ENCODE peak calls at places on chromosomes 3 and 15, in eight cellular contexts. P is spleen, W is transverse colon, G is HCT116, K is upper lobe of left lung, M is GM12878, V is stomach, C is SK-N-MC. J is an unnamed sample.

GRCh38 chr15:70703483-70703882 is 59.9 kb downstream of the UACA start:
- DNase-seq in P (no peak), W (no peak), G (no peak), K (no peak), M (no peak), V (no peak), C (no peak), J (no peak)

GRCh38 chr3:29594261-29594660 is 313.4 kb downstream of the RBMS3 start:
- DNase-seq in P (no peak), W (no peak), G (no peak), K (no peak), M (no peak), V (no peak), C (no peak), J (no peak)

GRCh38 chr15:51046799-51047449 is 47.8 kb downstream of the TNFAIP8L3 start:
- DNase-seq in P (no peak), W (peak; percentile 65), G (no peak), K (no peak), M (no peak), V (peak; percentile 30), C (no peak), J (no peak)

GRCh38 chr3:194739498-194740284 is 54.0 kb downstream of the FAM43A start:
- DNase-seq in P (no peak), W (no peak), G (peak; percentile 10), K (no peak), M (no peak), V (no peak), C (no peak), J (no peak)

GRCh38 chr3:110062711-110063110 is 725.4 kb upstream of the DPPA4 start:
- DNase-seq in P (no peak), W (no peak), G (no peak), K (no peak), M (no peak), V (no peak), C (no peak), J (no peak)

GRCh38 chr15:81235781-81236507 is 39.3 kb downstream of the IL16 start:
- DNase-seq in P (no peak), W (no peak), G (no peak), K (no peak), M (no peak), V (no peak), C (no peak), J (no peak)

GRCh38 chr3:45960289-45960688 is 17.0 kb downstream of the CXCR6 start:
- DNase-seq in P (no peak), W (no peak), G (no peak), K (no peak), M (no peak), V (no peak), C (no peak), J (no peak)

GRCh38 chr3:194617058-194617671 is 16.1 kb downstream of the TMEM44 start:
- DNase-seq in P (no peak), W (no peak), G (no peak), K (no peak), M (no peak), V (no peak), C (no peak), J (no peak)

GRCh38 chr3:45690331-45691035 is 1.3 kb downstream of the SACM1L start:
- DNase-seq in P (no peak), W (no peak), G (no peak), K (no peak), M (no peak), V (no peak), C (no peak), J (no peak)

GRCh38 chr15:89090791-89091666 is 2.8 kb downstream of the ABHD2 start:
- DNase-seq in P (peak; percentile 89), W (peak; percentile 52), G (no peak), K (peak; percentile 91), M (no peak), V (peak; percentile 78), C (no peak), J (no peak)

GRCh38 chr3:39125837-39126500 is 18.5 kb downstream of the TTC21A start:
- DNase-seq in P (peak; percentile 42), W (no peak), G (no peak), K (no peak), M (no peak), V (no peak), C (no peak), J (no peak)

GRCh38 chr3:124584552-124585391 is 145.5 kb upstream of the UMPS start:
- DNase-seq in P (peak; percentile 88), W (peak; percentile 86), G (peak; percentile 38), K (peak; percentile 85), M (no peak), V (peak; percentile 93), C (no peak), J (peak; percentile 38)

GRCh38 chr3:142897807-142898206 is 8.9 kb upstream of the PCOLCE2 start:
- DNase-seq in P (no peak), W (no peak), G (no peak), K (no peak), M (no peak), V (no peak), C (no peak), J (no peak)

GRCh38 chr15:48946088-48946839 is 17.5 kb downstream of the SHC4 start:
- DNase-seq in P (no peak), W (no peak), G (no peak), K (no peak), M (no peak), V (no peak), C (no peak), J (no peak)

GRCh38 chr15:43498988-43499387 is 6.0 kb upstream of the TP53BP1 start:
- DNase-seq in P (no peak), W (no peak), G (no peak), K (no peak), M (no peak), V (no peak), C (no peak), J (no peak)

GRCh38 chr3:38588276-38588971 is 61.1 kb downstream of the SCN5A start:
- DNase-seq in P (peak; percentile 67), W (peak; percentile 2), G (no peak), K (peak; percentile 15), M (no peak), V (peak; percentile 22), C (no peak), J (no peak)

GRCh38 chr3:134406331-134407246 is 32.3 kb upstream of the AMOTL2 start:
- DNase-seq in P (no peak), W (peak; percentile 56), G (no peak), K (no peak), M (no peak), V (peak; percentile 87), C (no peak), J (no peak)

GRCh38 chr3:86029590-86029989 is 961.4 kb downstream of the VGLL3 start:
- DNase-seq in P (no peak), W (no peak), G (no peak), K (no peak), M (no peak), V (no peak), C (no peak), J (no peak)

GRCh38 chr3:31263897-31264296 is 268.8 kb upstream of the STT3B start:
- DNase-seq in P (no peak), W (no peak), G (no peak), K (no peak), M (no peak), V (no peak), C (no peak), J (no peak)

GRCh38 chr3:12980596-12981290 is 92.5 kb downstream of the IQSEC1 start:
- DNase-seq in P (peak; percentile 59), W (no peak), G (no peak), K (no peak), M (no peak), V (no peak), C (no peak), J (no peak)

GRCh38 chr3:12981631-12982265 is 91.5 kb downstream of the IQSEC1 start:
- DNase-seq in P (peak; percentile 72), W (no peak), G (no peak), K (no peak), M (no peak), V (no peak), C (no peak), J (no peak)

GRCh38 chr3:12983326-12983725 is 89.9 kb downstream of the IQSEC1 start:
- DNase-seq in P (peak; percentile 71), W (no peak), G (no peak), K (no peak), M (no peak), V (no peak), C (no peak), J (no peak)

GRCh38 chr3:12984023-12984823 is 89.0 kb downstream of the IQSEC1 start:
- DNase-seq in P (no peak), W (peak; percentile 78), G (peak; percentile 43), K (peak; percentile 68), M (no peak), V (peak; percentile 83), C (peak; percentile 30), J (peak; percentile 60)

GRCh38 chr3:12982619-12983101 is 90.6 kb downstream of the IQSEC1 start:
- DNase-seq in P (peak; percentile 71), W (no peak), G (no peak), K (no peak), M (no peak), V (no peak), C (no peak), J (peak; percentile 48)
- TF ChIP-seq POLR2AphosphoS5 in P (no peak), W (no peak), G (no peak), K (no peak), M (no peak), V (no peak), C (no peak), J (no peak)

GRCh38 chr3:57227204-57227929 is at the start of gene APPL1:
- DNase-seq in P (peak; percentile 98), W (peak; percentile 95), G (peak; percentile 75), K (peak; percentile 95), M (peak; percentile 68), V (peak; percentile 94), C (no peak), J (peak; percentile 93)
- TF ChIP-seq POLR2AphosphoS5 in P (peak; percentile 96), W (peak; percentile 91), G (peak; percentile 91), K (peak; percentile 70), M (peak; percentile 75), V (peak; percentile 56), C (peak; percentile 90), J (peak; percentile 46)

GRCh38 chr15:60391722-60392340 is 6.0 kb downstream of the ANXA2 start:
- DNase-seq in P (no peak), W (peak; percentile 21), G (no peak), K (no peak), M (no peak), V (no peak), C (no peak), J (no peak)

GRCh38 chr15:60392601-60392985 is 5.2 kb downstream of the ANXA2 start:
- DNase-seq in P (no peak), W (peak; percentile 23), G (peak; percentile 85), K (no peak), M (no peak), V (no peak), C (no peak), J (no peak)

GRCh38 chr15:60395276-60396011 is 2.3 kb downstream of the ANXA2 start:
- DNase-seq in P (no peak), W (no peak), G (no peak), K (no peak), M (no peak), V (no peak), C (no peak), J (no peak)

GRCh38 chr15:60390931-60391501 is 6.8 kb downstream of the ANXA2 start:
- DNase-seq in P (no peak), W (peak; percentile 70), G (peak; percentile 87), K (peak; percentile 53), M (no peak), V (peak; percentile 42), C (no peak), J (no peak)

GRCh38 chr15:60392986-60393811 is 4.6 kb downstream of the ANXA2 start:
- DNase-seq in P (no peak), W (peak; percentile 72), G (peak; percentile 98), K (peak; percentile 85), M (no peak), V (peak; percentile 55), C (peak; percentile 76), J (no peak)
- TF ChIP-seq POLR2AphosphoS5 in P (no peak), W (peak; percentile 80), G (peak; percentile 82), K (peak; percentile 69), M (no peak), V (peak; percentile 39), C (peak; percentile 49), J (no peak)

GRCh38 chr3:116306720-116307119 is 138.6 kb downstream of the LSAMP start:
- DNase-seq in P (no peak), W (no peak), G (no peak), K (no peak), M (no peak), V (no peak), C (no peak), J (no peak)
- TF ChIP-seq POLR2AphosphoS5 in P (no peak), W (no peak), G (no peak), K (no peak), M (no peak), V (no peak), C (no peak), J (no peak)